ENCODE peak calls at places on chromosomes 12 and 14, in ten cellular contexts. D is HCEC 1CT; A is choroid plexus epithelial cell; J is GDM1; I is OCI-LY7; E is COR-L47; O is activated T-helper 2 cell treated with anti-CD3 and anti-CD28 coated beads, Interferon-gamma antibody, Interleukin-2, Interleukin-4, amounts not matched to agents 10 μg/mL and 5 μg/mL and 100 μg/mL, durations not matched to agents 14 hours and 24 hours and 36 hours; Q is NCI-H526 treated with DMSO at 0.1 percent for 48 hours; G is left cardiac atrium; R is fibroblast of gingiva. W is an unnamed sample.

GRCh38 chr12:67592228-67593011 is 56.1 kb upstream of the DYRK2 start:
- DNase-seq in D (peak), A (peak), J (no peak), I (no peak), E (peak), O (no peak), Q (no peak), G (no peak), R (peak), W (no peak)

GRCh38 chr12:15688202-15688736 is 100.9 kb downstream of the EPS8 start:
- DNase-seq in D (no peak), A (peak), J (peak), I (no peak), E (no peak), O (no peak), Q (peak), G (peak), R (peak), W (peak)

GRCh38 chr12:1575799-1576401 is 18.5 kb downstream of the FBXL14 start:
- DNase-seq in D (peak), A (peak), J (no peak), I (no peak), E (no peak), O (no peak), Q (peak), G (no peak), R (no peak), W (no peak)

GRCh38 chr14:29735459-29735858 is 192.2 kb downstream of the PRKD1 start:
- DNase-seq in D (no peak), A (no peak), J (no peak), I (no peak), E (no peak), O (no peak), Q (no peak), G (no peak), R (peak), W (no peak)

GRCh38 chr12:84822541-84822940 is 90.1 kb downstream of the SLC6A15 start:
- DNase-seq in D (no peak), A (peak), J (no peak), I (no peak), E (no peak), O (no peak), Q (no peak), G (no peak), R (no peak), W (no peak)

GRCh38 chr14:75229923-75230792 is 48.5 kb upstream of the FOS start:
- DNase-seq in D (peak), A (peak), J (no peak), I (peak), E (peak), O (peak), Q (no peak), G (peak), R (no peak), W (no peak)

GRCh38 chr14:73253323-73253610 is 16.0 kb downstream of the PAPLN start:
- DNase-seq in D (no peak), A (no peak), J (no peak), I (no peak), E (no peak), O (no peak), Q (no peak), G (no peak), R (no peak), W (no peak)

GRCh38 chr12:31929140-31929526 is 30.1 kb upstream of the RESF1 start:
- DNase-seq in D (no peak), A (no peak), J (no peak), I (no peak), E (no peak), O (no peak), Q (no peak), G (no peak), R (no peak), W (no peak)

GRCh38 chr12:132576701-132577100 is 33.7 kb downstream of the LRCOL1 start:
- DNase-seq in D (no peak), A (no peak), J (no peak), I (no peak), E (no peak), O (no peak), Q (no peak), G (no peak), R (no peak), W (no peak)

GRCh38 chr12:24197517-24197916 is 248.0 kb upstream of the SOX5 start:
- DNase-seq in D (no peak), A (no peak), J (no peak), I (no peak), E (no peak), O (no peak), Q (no peak), G (no peak), R (no peak), W (no peak)

GRCh38 chr14:95026851-95027463 is 130.4 kb downstream of the DICER1 start:
- DNase-seq in D (no peak), A (no peak), J (no peak), I (no peak), E (no peak), O (no peak), Q (no peak), G (no peak), R (no peak), W (no peak)

GRCh38 chr12:47856721-47857575 is 37.2 kb upstream of the HDAC7 start:
- DNase-seq in D (no peak), A (no peak), J (no peak), I (no peak), E (no peak), O (no peak), Q (no peak), G (no peak), R (no peak), W (no peak)

GRCh38 chr12:501722-502447 is 42.1 kb downstream of the B4GALNT3 start:
- DNase-seq in D (no peak), A (no peak), J (no peak), I (no peak), E (peak), O (no peak), Q (no peak), G (no peak), R (no peak), W (no peak)

GRCh38 chr12:47091009-47091408 is 11.2 kb upstream of the AMIGO2 start:
- DNase-seq in D (no peak), A (no peak), J (no peak), I (no peak), E (no peak), O (no peak), Q (no peak), G (no peak), R (no peak), W (no peak)

GRCh38 chr14:35897616-35898111 is 71.5 kb downstream of the BRMS1L start:
- DNase-seq in D (no peak), A (no peak), J (no peak), I (no peak), E (peak), O (no peak), Q (no peak), G (no peak), R (no peak), W (peak)

GRCh38 chr12:49346659-49347306 is at the start of gene DNAJC22:
- DNase-seq in D (no peak), A (peak), J (no peak), I (peak), E (peak), O (no peak), Q (peak), G (no peak), R (no peak), W (no peak)

W was measured in globus pallidus.